ENCODE peak calls at places on chromosomes 13 and 19, in seven cellular contexts. Q is stimulated activated effector memory CD8-positive, alpha-beta T cell treated with anti-CD3 and anti-CD28 coated beads, Interleukin-12 subunit alpha, Interleukin-12 subunit beta, amount 100 ng/mL, for 72 hours; P is ovary; S is NCI-H1092 treated with DMSO at 0.1 percent for 48 hours; E is iris pigment epithelial cell; H is substantia nigra; O is RPMI8226. Z is an unnamed sample.

GRCh38 chr19:35777961-35778360 is 2.6 kb downstream of the ARHGAP33 start:
- DNase-seq in Q (no peak), P (no peak), S (no peak), E (no peak), H (no peak), O (no peak), Z (no peak)

GRCh38 chr19:51477343-51477742 is 996 bp upstream of the CEACAM18 start:
- DNase-seq in Q (no peak), P (no peak), S (no peak), E (no peak), H (no peak), O (no peak), Z (no peak)

GRCh38 chr19:17037184-17037583 is 10.6 kb upstream of the CPAMD8 start:
- DNase-seq in Q (no peak), P (no peak), S (no peak), E (no peak), H (no peak), O (no peak), Z (no peak)

GRCh38 chr19:54481326-54481930 is 8.3 kb upstream of the CDC42EP5 start:
- DNase-seq in Q (no peak), P (no peak), S (peak; percentile 22), E (peak; percentile 40), H (no peak), O (peak; percentile 60), Z (no peak)

GRCh38 chr13:29137995-29138394 is 317.9 kb downstream of the MTUS2 start:
- DNase-seq in Q (no peak), P (no peak), S (no peak), E (no peak), H (no peak), O (no peak), Z (no peak)

GRCh38 chr13:49497272-49497671 is 1.5 kb downstream of the PHF11 start:
- DNase-seq in Q (no peak), P (no peak), S (no peak), E (no peak), H (no peak), O (no peak), Z (no peak)

GRCh38 chr13:87302034-87302433 is 369.1 kb upstream of the SLITRK5 start:
- DNase-seq in Q (no peak), P (no peak), S (no peak), E (no peak), H (no peak), O (no peak), Z (no peak)

GRCh38 chr19:45322311-45322710 is 364 bp downstream of the CKM start:
- DNase-seq in Q (no peak), P (no peak), S (peak; percentile 9), E (no peak), H (no peak), O (peak; percentile 52), Z (no peak)

GRCh38 chr13:45630791-45631190 is 15.3 kb upstream of the ERICH6B start:
- DNase-seq in Q (no peak), P (no peak), S (no peak), E (no peak), H (no peak), O (no peak), Z (no peak)

Z was measured in activated B cell treated with CpG ODN at 0.5 μM for 24 hours.